ENCODE peak calls at places on chromosome 16, in seven cellular contexts. J is GM12865, K is AG10803, M is esophagus muscularis mucosa, X is AG04450, I is fibroblast of mammary gland, E is cardiac fibroblast. H is an unnamed sample.

GRCh38 chr16:54072237-54072636 is 214.3 kb downstream of the IRX3 start:
- DNase-seq in J (no peak), K (no peak), M (no peak), X (no peak), I (no peak), E (no peak), H (no peak)

GRCh38 chr16:16991711-16992110 is 479.0 kb downstream of the XYLT1 start:
- DNase-seq in J (no peak), K (no peak), M (no peak), X (no peak), I (no peak), E (no peak), H (no peak)

GRCh38 chr16:73015612-73016487 is 32.1 kb downstream of the ZFHX3 start:
- DNase-seq in J (peak), K (no peak), M (no peak), X (no peak), I (no peak), E (no peak), H (no peak)

GRCh38 chr16:64951681-64952080 is 170.2 kb downstream of the CDH11 start:
- DNase-seq in J (no peak), K (peak), M (no peak), X (no peak), I (no peak), E (no peak), H (no peak)

GRCh38 chr16:57859331-57859730 is 57.0 kb upstream of the KIFC3 start:
- DNase-seq in J (no peak), K (peak), M (no peak), X (no peak), I (peak), E (peak), H (peak)

GRCh38 chr16:50372611-50373344 is 4.0 kb upstream of the BRD7 start:
- DNase-seq in J (no peak), K (peak), M (peak), X (no peak), I (peak), E (peak), H (no peak)

GRCh38 chr16:60771138-60771537 is 1265.1 kb downstream of the CDH8 start:
- DNase-seq in J (no peak), K (peak), M (no peak), X (no peak), I (no peak), E (no peak), H (no peak)

GRCh38 chr16:71707199-71707598 is 17.3 kb downstream of the PHLPP2 start:
- DNase-seq in J (no peak), K (no peak), M (no peak), X (no peak), I (no peak), E (no peak), H (no peak)

GRCh38 chr16:78490847-78491246 is 391.4 kb downstream of the WWOX start:
- DNase-seq in J (no peak), K (no peak), M (no peak), X (no peak), I (no peak), E (no peak), H (no peak)

GRCh38 chr16:85979605-85980004 is 80.6 kb downstream of the IRF8 start:
- DNase-seq in J (no peak), K (no peak), M (no peak), X (no peak), I (no peak), E (no peak), H (no peak)

GRCh38 chr16:3214904-3215600 is 19.9 kb downstream of the ZNF200 start:
- DNase-seq in J (peak), K (no peak), M (no peak), X (no peak), I (no peak), E (no peak), H (no peak)

GRCh38 chr16:15971435-15971805 is 22.0 kb downstream of the ABCC1 start:
- DNase-seq in J (no peak), K (no peak), M (no peak), X (no peak), I (no peak), E (no peak), H (no peak)

GRCh38 chr16:87723224-87723619 is 42.6 kb downstream of the KLHDC4 start:
- DNase-seq in J (peak), K (peak), M (no peak), X (peak), I (peak), E (peak), H (peak)

GRCh38 chr16:83701494-83701893 is 106.3 kb upstream of the HSBP1 start:
- DNase-seq in J (peak), K (peak), M (no peak), X (peak), I (peak), E (peak), H (peak)

GRCh38 chr16:78465730-78466129 is 366.3 kb downstream of the WWOX start:
- DNase-seq in J (no peak), K (no peak), M (no peak), X (no peak), I (no peak), E (no peak), H (no peak)

GRCh38 chr16:76964464-76965154 is 226.4 kb upstream of the MON1B start:
- DNase-seq in J (no peak), K (no peak), M (no peak), X (no peak), I (no peak), E (no peak), H (no peak)

GRCh38 chr16:68031951-68032350 is 8.9 kb downstream of the DUS2 start:
- DNase-seq in J (no peak), K (no peak), M (no peak), X (no peak), I (peak), E (no peak), H (no peak)

GRCh38 chr16:13560151-13560550 is 359.8 kb upstream of the ERCC4 start:
- DNase-seq in J (no peak), K (no peak), M (peak), X (no peak), I (no peak), E (no peak), H (no peak)

GRCh38 chr16:66512589-66513404 is 37.1 kb downstream of the TK2 start:
- DNase-seq in J (no peak), K (peak), M (no peak), X (no peak), I (peak), E (peak), H (peak)

GRCh38 chr16:66510298-66510697 is 39.6 kb downstream of the TK2 start:
- DNase-seq in J (no peak), K (no peak), M (no peak), X (no peak), I (no peak), E (no peak), H (no peak)

GRCh38 chr16:66509576-66509975 is 40.3 kb downstream of the TK2 start:
- DNase-seq in J (no peak), K (no peak), M (no peak), X (no peak), I (no peak), E (no peak), H (no peak)

GRCh38 chr16:66510711-66511614 is 39.0 kb downstream of the TK2 start:
- DNase-seq in J (no peak), K (no peak), M (no peak), X (no peak), I (no peak), E (peak), H (no peak)

DNA sequence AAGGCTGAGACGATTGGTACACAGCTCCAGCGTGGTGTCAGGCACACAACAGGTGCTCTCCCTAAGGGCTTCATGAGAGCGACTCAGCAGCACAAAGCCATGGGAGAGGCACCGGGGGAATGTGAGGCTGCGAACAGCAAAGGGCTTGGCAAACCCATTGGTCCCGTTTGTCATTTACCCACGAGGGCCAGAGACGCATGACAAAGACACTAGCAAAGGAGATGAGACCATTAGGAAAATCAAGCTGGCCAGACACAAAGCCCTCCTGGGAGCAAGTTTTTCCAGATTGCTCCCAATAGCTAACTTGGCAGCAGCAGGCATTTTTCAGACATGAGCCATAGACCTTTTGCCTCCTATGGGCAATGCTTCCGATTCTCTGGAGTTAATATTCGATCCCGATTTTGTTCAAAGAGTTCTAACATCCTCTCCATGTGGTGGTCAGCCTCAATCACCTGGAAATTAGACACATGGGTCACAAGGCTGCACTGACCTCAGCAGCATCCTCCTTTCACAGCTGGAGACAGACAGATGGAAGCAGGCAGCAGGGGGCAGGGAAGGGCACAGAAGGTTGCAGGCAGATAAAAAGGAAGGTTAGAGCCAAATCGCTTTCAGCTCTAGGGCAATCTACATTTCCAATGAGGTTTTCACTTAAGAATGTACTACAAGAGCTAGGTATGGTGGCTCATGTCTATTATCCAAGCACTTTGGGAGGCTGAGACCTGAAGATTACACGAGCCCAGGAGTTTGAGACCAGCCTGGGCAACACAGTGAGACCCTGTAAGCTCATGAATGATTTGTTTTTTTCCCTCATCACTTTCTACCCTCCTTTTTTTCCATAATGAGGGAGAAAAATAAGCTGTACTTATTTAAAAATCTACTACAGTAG is 38.1 kb downstream of the TK2 start:
- DNase-seq in J (no peak), K (peak), M (no peak), X (peak), I (peak), E (peak), H (peak)
- TF ChIP-seq CTCF in J (no peak), K (peak), M (peak), X (no peak), I (peak), E (peak), H (peak)

GRCh38 chr16:24509536-24509935 is 29.8 kb upstream of the RBBP6 start:
- DNase-seq in J (no peak), K (no peak), M (no peak), X (no peak), I (no peak), E (no peak), H (no peak)

GRCh38 chr16:24511801-24512200 is 27.6 kb upstream of the RBBP6 start:
- DNase-seq in J (no peak), K (no peak), M (no peak), X (no peak), I (no peak), E (no peak), H (no peak)

GRCh38 chr16:24508614-24509013 is 30.8 kb upstream of the RBBP6 start:
- DNase-seq in J (no peak), K (peak), M (no peak), X (peak), I (peak), E (peak), H (peak)

GRCh38 chr16:24514096-24514495 is 25.3 kb upstream of the RBBP6 start:
- DNase-seq in J (no peak), K (no peak), M (no peak), X (no peak), I (no peak), E (no peak), H (no peak)

DNA sequence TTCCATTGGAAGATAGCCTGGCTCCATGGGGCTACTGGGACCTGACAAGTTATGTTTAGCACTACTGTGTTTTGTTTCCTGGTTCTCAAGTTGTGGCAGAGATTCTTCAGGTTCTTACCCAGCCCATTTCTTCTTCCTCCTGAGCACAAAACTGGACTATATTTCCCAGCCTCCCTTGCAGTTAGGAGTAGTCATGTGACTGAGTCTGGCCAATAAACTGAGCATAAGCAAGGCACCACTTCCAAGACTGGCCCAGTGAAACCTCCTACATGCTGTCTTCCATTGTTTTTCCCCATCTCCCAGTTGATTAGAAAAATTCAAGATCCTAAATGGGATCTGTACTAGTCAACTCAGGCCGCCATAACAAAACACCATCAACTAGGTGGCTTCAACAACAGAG is 28.2 kb upstream of the RBBP6 start:
- DNase-seq in J (peak), K (no peak), M (no peak), X (no peak), I (no peak), E (no peak), H (no peak)
- H3K4me3 ChIP-seq in J (no peak), K (no peak), M (no peak), X (no peak), I (no peak), E (no peak), H (no peak)

DNA sequence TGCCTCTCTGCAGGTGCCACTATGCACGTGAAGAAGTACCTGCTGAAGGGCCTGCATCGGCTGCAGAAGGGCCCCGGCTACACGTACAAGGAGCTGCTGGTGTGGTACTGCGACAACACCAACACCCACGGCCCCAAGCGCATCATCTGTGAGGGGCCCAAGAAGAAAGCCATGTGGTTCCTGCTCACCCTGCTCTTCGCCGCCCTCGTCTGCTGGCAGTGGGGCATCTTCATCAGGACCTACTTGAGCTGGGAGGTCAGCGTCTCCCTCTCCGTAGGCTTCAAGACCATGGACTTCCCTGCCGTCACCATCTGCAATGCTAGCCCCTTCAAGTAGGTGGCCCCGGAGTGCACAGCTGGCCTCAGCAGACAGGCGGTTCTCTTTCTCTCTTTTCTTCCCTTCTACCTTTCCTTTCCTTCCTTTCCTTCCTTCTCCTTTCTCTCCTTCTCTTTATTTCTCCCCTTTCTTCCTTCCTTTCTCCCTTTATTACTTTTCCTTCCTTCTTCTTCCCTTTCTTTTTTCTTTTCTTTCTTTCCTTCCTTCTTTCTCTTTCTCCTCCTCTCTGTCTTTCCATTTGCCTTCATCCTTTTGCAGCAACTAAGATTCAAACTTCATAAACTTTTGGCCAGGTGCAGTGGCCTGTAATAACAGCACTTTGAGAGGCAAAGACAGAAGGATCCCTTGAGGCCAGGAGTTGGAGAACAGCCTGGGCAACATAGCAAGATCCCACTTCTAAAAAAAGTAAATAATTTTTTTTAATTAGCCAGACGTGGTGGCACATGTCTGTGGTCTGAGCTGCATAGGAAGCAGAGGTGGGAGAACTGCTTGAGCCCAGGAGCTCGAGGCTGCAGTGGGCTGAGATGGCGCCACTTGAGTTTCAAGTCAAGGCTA is 46.7 kb downstream of the SCNN1B start:
- DNase-seq in J (no peak), K (no peak), M (no peak), X (no peak), I (no peak), E (no peak), H (no peak)
- TF ChIP-seq CTCF in J (peak), K (peak), M (no peak), X (peak), I (peak), E (no peak), H (peak)

GRCh38 chr16:88856122-88856827 is 472 bp downstream of the GALNS start:
- DNase-seq in J (no peak), K (no peak), M (no peak), X (no peak), I (no peak), E (no peak), H (no peak)
- H3K4me3 ChIP-seq in J (peak), K (peak), M (peak), X (peak), I (peak), E (peak), H (peak)

GRCh38 chr16:10668322-10669045 is 26.2 kb downstream of the TEKT5 start:
- DNase-seq in J (peak), K (peak), M (no peak), X (no peak), I (peak), E (peak), H (peak)
- TF ChIP-seq CTCF in J (peak), K (peak), M (no peak), X (peak), I (peak), E (peak), H (peak)

GRCh38 chr16:8740775-8741355 is 56.6 kb downstream of the TMEM186 start:
- DNase-seq in J (no peak), K (no peak), M (no peak), X (no peak), I (no peak), E (no peak), H (no peak)
- H3K4me3 ChIP-seq in J (no peak), K (no peak), M (no peak), X (no peak), I (no peak), E (no peak), H (no peak)

GRCh38 chr16:715448-716249 is 731 bp downstream of the METRN start:
- DNase-seq in J (no peak), K (no peak), M (no peak), X (no peak), I (peak), E (peak), H (peak)
- TF ChIP-seq CTCF in J (peak), K (no peak), M (no peak), X (no peak), I (no peak), E (no peak), H (no peak)

GRCh38 chr16:886802-887731 is 83.7 kb downstream of the LMF1 start:
- DNase-seq in J (no peak), K (no peak), M (no peak), X (no peak), I (no peak), E (no peak), H (no peak)
- H3K4me3 ChIP-seq in J (no peak), K (no peak), M (no peak), X (no peak), I (no peak), E (no peak), H (no peak)

GRCh38 chr16:1543085-1543896 is 9.8 kb downstream of the TMEM204 start:
- DNase-seq in J (peak), K (peak), M (no peak), X (no peak), I (peak), E (peak), H (peak)
- TF ChIP-seq CTCF in J (no peak), K (peak), M (no peak), X (no peak), I (no peak), E (no peak), H (peak)

GRCh38 chr16:9096416-9096952 is 5.0 kb downstream of the HAPSTR1 start:
- DNase-seq in J (no peak), K (no peak), M (no peak), X (no peak), I (no peak), E (no peak), H (no peak)

GRCh38 chr16:9099131-9099625 is 7.7 kb downstream of the HAPSTR1 start:
- DNase-seq in J (peak), K (peak), M (no peak), X (no peak), I (peak), E (no peak), H (no peak)

GRCh38 chr16:9095998-9096397 is 4.6 kb downstream of the HAPSTR1 start:
- DNase-seq in J (no peak), K (no peak), M (no peak), X (no peak), I (no peak), E (no peak), H (no peak)

GRCh38 chr16:9098377-9099090 is 7.1 kb downstream of the HAPSTR1 start:
- DNase-seq in J (no peak), K (no peak), M (no peak), X (no peak), I (no peak), E (no peak), H (no peak)

DNA sequence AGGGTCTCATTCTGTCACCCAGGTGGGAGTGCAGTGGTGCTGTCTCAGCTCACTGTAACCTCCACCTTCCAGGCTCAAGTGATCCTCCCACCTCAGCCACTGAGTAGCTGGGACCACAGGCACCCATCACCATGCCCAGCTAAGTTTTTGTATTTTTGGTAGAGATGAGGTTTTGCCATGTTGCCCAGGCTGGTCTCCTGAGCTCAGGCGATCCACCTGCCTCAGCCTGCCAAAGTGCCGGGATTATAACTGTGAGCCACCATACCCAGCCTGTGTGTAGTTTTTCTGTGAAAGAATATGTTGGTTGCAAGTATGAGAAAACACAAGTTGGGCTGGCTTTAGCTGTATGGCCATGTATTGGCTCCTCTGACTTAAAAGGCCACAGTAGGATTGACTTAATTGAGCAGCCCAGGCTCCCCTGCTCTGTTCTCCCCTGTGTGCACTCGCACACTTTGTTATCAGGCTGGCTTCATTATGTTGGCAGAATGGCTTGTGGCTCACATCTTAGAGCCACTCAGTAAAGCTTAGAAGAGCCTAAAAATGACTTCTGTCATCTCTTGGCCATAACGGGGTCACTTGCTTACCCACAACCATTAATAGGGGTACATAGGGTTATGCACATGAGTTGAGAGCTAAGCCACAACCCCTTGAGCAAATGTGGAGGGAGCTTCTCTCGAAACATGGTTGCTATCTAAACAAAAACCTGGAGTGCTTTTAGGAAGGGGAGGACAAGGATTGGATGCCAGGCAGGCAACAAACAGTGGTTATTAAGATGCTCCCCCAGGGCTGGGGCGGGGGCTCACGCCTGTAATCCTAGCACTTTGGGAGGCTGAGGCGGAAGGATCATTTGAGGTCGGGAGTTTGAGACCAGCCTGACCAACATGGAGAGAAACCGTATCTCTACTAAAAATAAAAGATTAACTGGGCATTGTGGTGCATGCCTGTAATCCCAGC is 6.1 kb downstream of the HAPSTR1 start:
- DNase-seq in J (no peak), K (no peak), M (no peak), X (no peak), I (no peak), E (no peak), H (no peak)
- H3K4me3 ChIP-seq in J (no peak), K (no peak), M (no peak), X (no peak), I (no peak), E (no peak), H (no peak)

H was measured in choroid plexus epithelial cell.